ENCODE peak calls at places on chromosome 10, in seven cellular contexts. K, N, S, L, F, Y and H are unnamed samples.

GRCh38 chr10:14673189-14673947 is 101.3 kb downstream of the FAM107B start:
- DNase-seq in Y (no peak), K (no peak), S (no peak), F (no peak), N (no peak), L (no peak), H (no peak)

GRCh38 chr10:68032113-68032512 is 43.0 kb downstream of the HERC4 start:
- DNase-seq in K (no peak), L (peak; percentile 22), Y (no peak), N (no peak), F (no peak), S (no peak), H (no peak)

GRCh38 chr10:50622497-50623298 is 1.1 kb downstream of the SGMS1 start:
- DNase-seq in N (no peak), K (peak; percentile 57), S (peak; percentile 81), Y (no peak), L (no peak), F (peak; percentile 34), H (no peak)

GRCh38 chr10:130554701-130555410 is 418.7 kb downstream of the GLRX3 start:
- DNase-seq in Y (no peak), K (no peak), S (no peak), L (no peak), F (no peak), N (no peak), H (no peak)

GRCh38 chr10:8454357-8454756 is 399.9 kb downstream of the GATA3 start:
- DNase-seq in F (no peak), K (no peak), S (no peak), N (no peak), Y (no peak), L (no peak), H (no peak)

GRCh38 chr10:61285749-61286148 is 167.4 kb downstream of the TMEM26 start:
- DNase-seq in Y (no peak), N (no peak), S (no peak), F (no peak), K (no peak), L (no peak), H (no peak)

GRCh38 chr10:28837613-28838390 is 160.5 kb downstream of the BAMBI start:
- DNase-seq in L (no peak), F (no peak), K (no peak), Y (no peak), N (no peak), S (no peak), H (no peak)

GRCh38 chr10:74824184-74825032 is 2.0 kb upstream of the KAT6B start:
- DNase-seq in F (no peak), L (peak; percentile 66), K (no peak), N (no peak), S (no peak), Y (no peak), H (no peak)

GRCh38 chr10:17685227-17685840 is 41.4 kb downstream of the STAM start:
- DNase-seq in L (peak; percentile 80), F (no peak), Y (no peak), K (no peak), N (no peak), S (no peak), H (no peak)

GRCh38 chr10:96387601-96388000 is 28.8 kb upstream of the OPALIN start:
- DNase-seq in N (no peak), Y (no peak), K (no peak), L (no peak), F (no peak), S (no peak), H (no peak)

GRCh38 chr10:131648386-131649020 is 252.3 kb upstream of the PPP2R2D start:
- DNase-seq in L (no peak), F (no peak), K (no peak), N (no peak), Y (no peak), S (no peak), H (no peak)

GRCh38 chr10:110389250-110389649 is 84.5 kb upstream of the SMNDC1 start:
- DNase-seq in F (no peak), S (no peak), Y (no peak), L (no peak), N (no peak), K (no peak), H (no peak)

GRCh38 chr10:119489572-119490326 is 52.8 kb downstream of the RGS10 start:
- DNase-seq in F (no peak), K (peak; percentile 63), N (no peak), S (peak; percentile 71), Y (no peak), L (peak; percentile 72), H (peak; percentile 49)

GRCh38 chr10:121844537-121844936 is 83.3 kb downstream of the ATE1 start:
- DNase-seq in K (no peak), N (no peak), F (no peak), S (no peak), Y (no peak), L (no peak), H (no peak)

GRCh38 chr10:124679401-124679800 is 64.8 kb downstream of the FAM53B start:
- DNase-seq in F (no peak), Y (no peak), S (no peak), N (no peak), L (no peak), K (peak; percentile 11), H (no peak)

GRCh38 chr10:114502071-114502470 is 97.8 kb upstream of the AFAP1L2 start:
- DNase-seq in N (no peak), L (no peak), K (no peak), Y (no peak), F (no peak), S (no peak), H (no peak)

GRCh38 chr10:114506874-114507385 is 102.6 kb upstream of the AFAP1L2 start:
- DNase-seq in F (no peak), Y (no peak), S (no peak), L (no peak), K (no peak), N (no peak), H (no peak)

GRCh38 chr10:114501650-114502049 is 97.3 kb upstream of the AFAP1L2 start:
- DNase-seq in S (no peak), Y (no peak), N (no peak), K (no peak), L (no peak), F (no peak), H (no peak)

GRCh38 chr10:114507449-114507848 is 103.1 kb upstream of the AFAP1L2 start:
- DNase-seq in F (no peak), S (no peak), L (no peak), Y (no peak), K (peak; percentile 52), N (no peak), H (peak; percentile 87)

DNA sequence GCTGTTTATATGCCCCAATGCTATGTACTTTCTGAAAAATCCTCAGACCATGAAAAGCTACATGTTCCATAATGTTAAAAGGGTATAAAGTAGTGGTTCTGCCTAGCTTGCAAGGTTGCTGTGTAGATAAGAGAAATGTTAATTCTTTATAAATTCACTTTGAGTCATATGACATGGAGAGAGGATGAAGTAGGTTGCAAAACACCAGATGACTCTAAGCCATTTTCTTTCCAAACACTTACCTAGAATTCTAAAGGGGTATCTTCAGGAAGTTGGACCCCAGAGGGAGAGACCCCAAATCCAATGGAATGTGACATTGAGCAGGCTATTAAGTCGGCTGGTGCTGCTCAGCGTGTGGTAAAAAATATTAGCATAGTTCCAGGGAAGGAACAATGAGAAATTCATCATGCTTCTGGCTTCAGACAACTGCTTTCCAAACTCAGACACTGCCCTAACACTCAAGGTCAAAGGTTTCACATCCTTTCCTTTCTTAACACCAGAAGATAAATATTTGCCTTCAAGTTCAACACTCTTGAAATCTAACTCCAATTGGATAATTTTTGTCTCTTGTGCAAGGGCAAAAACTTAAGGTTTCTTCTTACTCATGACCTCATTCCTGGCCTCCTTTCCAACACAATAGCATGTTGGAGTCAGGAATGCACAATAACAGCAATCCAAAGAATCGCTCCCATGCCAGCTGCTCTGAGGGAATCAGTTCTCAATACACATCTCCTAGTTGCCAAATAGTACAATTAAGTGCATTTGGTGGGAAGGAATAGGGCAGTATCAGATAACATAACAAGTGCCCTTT is 100.7 kb upstream of the AFAP1L2 start:
- DNase-seq in F (no peak), S (peak; percentile 78), L (no peak), N (peak; percentile 48), Y (peak; percentile 39), K (no peak), H (peak; percentile 45)
- H3K4me3 ChIP-seq in F (no peak overlapping the region), S (no peak overlapping the region), L (no peak overlapping the region), N (no peak overlapping the region), Y (no peak overlapping the region), K (no peak overlapping the region), H (no peak overlapping the region)

GRCh38 chr10:91540714-91541113 is 92.2 kb downstream of the PPP1R3C start:
- DNase-seq in L (peak; percentile 22), K (no peak), Y (no peak), S (no peak), N (no peak), F (no peak), H (peak; percentile 40)

GRCh38 chr10:91545817-91546216 is 87.1 kb downstream of the PPP1R3C start:
- DNase-seq in F (no peak), S (no peak), N (no peak), K (no peak), L (no peak), Y (no peak), H (no peak)

GRCh38 chr10:91537614-91538383 is 95.1 kb downstream of the PPP1R3C start:
- DNase-seq in Y (no peak), N (no peak), L (no peak), K (no peak), F (no peak), S (no peak), H (no peak)

GRCh38 chr10:91539930-91540329 is 92.9 kb downstream of the PPP1R3C start:
- DNase-seq in N (no peak), K (no peak), L (no peak), F (no peak), Y (no peak), S (no peak), H (no peak)

GRCh38 chr10:91541481-91541880 is 91.4 kb downstream of the PPP1R3C start:
- DNase-seq in K (no peak), L (no peak), N (no peak), S (no peak), Y (peak; percentile 25), F (no peak), H (no peak)
- H3K4me3 ChIP-seq in K (no peak overlapping the region), L (no peak overlapping the region), N (no peak overlapping the region), S (no peak overlapping the region), Y (no peak overlapping the region), F (no peak overlapping the region), H (no peak overlapping the region)

GRCh38 chr10:77756319-77757232 is 119.0 kb upstream of the KCNMA1 start:
- DNase-seq in Y (peak; percentile 30), K (no peak), S (no peak), L (peak; percentile 66), N (peak; percentile 65), F (peak; percentile 54), H (peak; percentile 41)
- H3K4me3 ChIP-seq in Y (no peak overlapping the region), K (no peak overlapping the region), S (no peak overlapping the region), L (no peak overlapping the region), N (no peak overlapping the region), F (no peak overlapping the region), H (no peak overlapping the region)

GRCh38 chr10:6009961-6010360 is 32.6 kb upstream of the IL15RA start:
- DNase-seq in Y (no peak), K (no peak), L (no peak), N (no peak), F (no peak), S (no peak), H (no peak)

GRCh38 chr10:6010569-6010968 is 33.2 kb upstream of the IL15RA start:
- DNase-seq in N (no peak), Y (no peak), F (no peak), S (no peak), K (no peak), L (no peak), H (no peak)

GRCh38 chr10:6006991-6007390 is 29.6 kb upstream of the IL15RA start:
- DNase-seq in S (no peak), K (no peak), F (no peak), N (no peak), Y (no peak), L (no peak), H (no peak)

GRCh38 chr10:6008497-6009142 is 31.3 kb upstream of the IL15RA start:
- DNase-seq in Y (no peak), F (no peak), L (no peak), S (no peak), K (no peak), N (no peak), H (no peak)

GRCh38 chr10:6009159-6009558 is 31.8 kb upstream of the IL15RA start:
- DNase-seq in N (peak; percentile 4), S (no peak), K (no peak), L (peak; percentile 33), F (no peak), Y (no peak), H (no peak)
- H3K4me3 ChIP-seq in N (no peak overlapping the region), S (no peak overlapping the region), K (peak overlapping the region; percentile 25), L (no peak overlapping the region), F (no peak overlapping the region), Y (no peak overlapping the region), H (no peak overlapping the region)